ENCODE peak calls at places on chromosomes 13 and 19, in ten cellular contexts. One of them, this sample, is unnamed.

GRCh38 chr13:100633461-100633860 is 41.1 kb downstream of the TMTC4 start:
- DNase-seq in MV-4-11: no peak
- DNase-seq in left kidney: no peak
- DNase-seq in NCI-H460: no peak
- DNase-seq in AG09319: peak
- DNase-seq in pancreas: no peak
- DNase-seq in T-cell: no peak
- DNase-seq in cardiac fibroblast: peak
- DNase-seq in activated CD8-positive, alpha-beta T cell treated with anti-CD3 and anti-CD28 coated beads, Interleukin-2, amount 10 ng/mL, durations not matched to agents 7 days and 5 days: no peak
- DNase-seq in fibroblast of the conjunctiva: peak
- DNase-seq in this sample: no peak

GRCh38 chr13:108595416-108596257 is 33.8 kb upstream of the MYO16 start:
- DNase-seq in MV-4-11: no peak
- DNase-seq in left kidney: peak
- DNase-seq in NCI-H460: no peak
- DNase-seq in AG09319: no peak
- DNase-seq in pancreas: no peak
- DNase-seq in T-cell: no peak
- DNase-seq in cardiac fibroblast: no peak
- DNase-seq in activated CD8-positive, alpha-beta T cell treated with anti-CD3 and anti-CD28 coated beads, Interleukin-2, amount 10 ng/mL, durations not matched to agents 7 days and 5 days: no peak
- DNase-seq in fibroblast of the conjunctiva: no peak
- DNase-seq in this sample: no peak

GRCh38 chr19:4456566-4456842 is 1.1 kb downstream of the UBXN6 start:
- DNase-seq in MV-4-11: peak
- DNase-seq in left kidney: peak
- DNase-seq in NCI-H460: no peak
- DNase-seq in AG09319: no peak
- DNase-seq in pancreas: peak
- DNase-seq in T-cell: no peak
- DNase-seq in cardiac fibroblast: peak
- DNase-seq in activated CD8-positive, alpha-beta T cell treated with anti-CD3 and anti-CD28 coated beads, Interleukin-2, amount 10 ng/mL, durations not matched to agents 7 days and 5 days: no peak
- DNase-seq in fibroblast of the conjunctiva: peak
- DNase-seq in this sample: peak

GRCh38 chr19:5679289-5680082 is 830 bp downstream of the MICOS13 start:
- DNase-seq in MV-4-11: no peak
- DNase-seq in left kidney: no peak
- DNase-seq in NCI-H460: no peak
- DNase-seq in AG09319: no peak
- DNase-seq in pancreas: peak
- DNase-seq in T-cell: no peak
- DNase-seq in cardiac fibroblast: no peak
- DNase-seq in activated CD8-positive, alpha-beta T cell treated with anti-CD3 and anti-CD28 coated beads, Interleukin-2, amount 10 ng/mL, durations not matched to agents 7 days and 5 days: no peak
- DNase-seq in fibroblast of the conjunctiva: no peak
- DNase-seq in this sample: no peak

GRCh38 chr19:46378268-46378667 is 31.4 kb downstream of the PPP5C start:
- DNase-seq in MV-4-11: no peak
- DNase-seq in left kidney: no peak
- DNase-seq in NCI-H460: no peak
- DNase-seq in AG09319: peak
- DNase-seq in pancreas: no peak
- DNase-seq in T-cell: no peak
- DNase-seq in cardiac fibroblast: peak
- DNase-seq in activated CD8-positive, alpha-beta T cell treated with anti-CD3 and anti-CD28 coated beads, Interleukin-2, amount 10 ng/mL, durations not matched to agents 7 days and 5 days: no peak
- DNase-seq in fibroblast of the conjunctiva: peak
- DNase-seq in this sample: no peak

GRCh38 chr13:112974125-112974524 is 5.1 kb downstream of the MCF2L start:
- DNase-seq in MV-4-11: no peak
- DNase-seq in left kidney: no peak
- DNase-seq in NCI-H460: no peak
- DNase-seq in AG09319: no peak
- DNase-seq in pancreas: no peak
- DNase-seq in T-cell: no peak
- DNase-seq in cardiac fibroblast: no peak
- DNase-seq in activated CD8-positive, alpha-beta T cell treated with anti-CD3 and anti-CD28 coated beads, Interleukin-2, amount 10 ng/mL, durations not matched to agents 7 days and 5 days: no peak
- DNase-seq in fibroblast of the conjunctiva: no peak
- DNase-seq in this sample: no peak

GRCh38 chr19:46733693-46734240 is 12.1 kb upstream of the FKRP start:
- DNase-seq in MV-4-11: peak
- DNase-seq in left kidney: no peak
- DNase-seq in NCI-H460: no peak
- DNase-seq in AG09319: no peak
- DNase-seq in pancreas: peak
- DNase-seq in T-cell: no peak
- DNase-seq in cardiac fibroblast: no peak
- DNase-seq in activated CD8-positive, alpha-beta T cell treated with anti-CD3 and anti-CD28 coated beads, Interleukin-2, amount 10 ng/mL, durations not matched to agents 7 days and 5 days: no peak
- DNase-seq in fibroblast of the conjunctiva: no peak
- DNase-seq in this sample: no peak

GRCh38 chr13:97953376-97953970 is at the start of gene IPO5:
- DNase-seq in MV-4-11: no peak
- DNase-seq in left kidney: no peak
- DNase-seq in NCI-H460: no peak
- DNase-seq in AG09319: no peak
- DNase-seq in pancreas: no peak
- DNase-seq in T-cell: no peak
- DNase-seq in cardiac fibroblast: no peak
- DNase-seq in activated CD8-positive, alpha-beta T cell treated with anti-CD3 and anti-CD28 coated beads, Interleukin-2, amount 10 ng/mL, durations not matched to agents 7 days and 5 days: no peak
- DNase-seq in fibroblast of the conjunctiva: no peak
- DNase-seq in this sample: no peak

GRCh38 chr13:112134150-112135075 is 67.5 kb downstream of the SOX1 start:
- DNase-seq in MV-4-11: no peak
- DNase-seq in left kidney: no peak
- DNase-seq in NCI-H460: no peak
- DNase-seq in AG09319: no peak
- DNase-seq in pancreas: no peak
- DNase-seq in T-cell: no peak
- DNase-seq in cardiac fibroblast: no peak
- DNase-seq in activated CD8-positive, alpha-beta T cell treated with anti-CD3 and anti-CD28 coated beads, Interleukin-2, amount 10 ng/mL, durations not matched to agents 7 days and 5 days: no peak
- DNase-seq in fibroblast of the conjunctiva: no peak
- DNase-seq in this sample: no peak

GRCh38 chr19:33470686-33471085 is 50.9 kb downstream of the PEPD start:
- DNase-seq in MV-4-11: no peak
- DNase-seq in left kidney: no peak
- DNase-seq in NCI-H460: no peak
- DNase-seq in AG09319: no peak
- DNase-seq in pancreas: no peak
- DNase-seq in T-cell: no peak
- DNase-seq in cardiac fibroblast: no peak
- DNase-seq in activated CD8-positive, alpha-beta T cell treated with anti-CD3 and anti-CD28 coated beads, Interleukin-2, amount 10 ng/mL, durations not matched to agents 7 days and 5 days: no peak
- DNase-seq in fibroblast of the conjunctiva: no peak
- DNase-seq in this sample: no peak

GRCh38 chr19:4639531-4640246 is 373 bp downstream of the TNFAIP8L1 start:
- DNase-seq in MV-4-11: no peak
- DNase-seq in left kidney: peak
- DNase-seq in NCI-H460: no peak
- DNase-seq in AG09319: no peak
- DNase-seq in pancreas: peak
- DNase-seq in T-cell: no peak
- DNase-seq in cardiac fibroblast: peak
- DNase-seq in activated CD8-positive, alpha-beta T cell treated with anti-CD3 and anti-CD28 coated beads, Interleukin-2, amount 10 ng/mL, durations not matched to agents 7 days and 5 days: no peak
- DNase-seq in fibroblast of the conjunctiva: no peak
- DNase-seq in this sample: no peak

GRCh38 chr13:37995052-37995451 is 125.5 kb upstream of the TRPC4 start:
- DNase-seq in MV-4-11: no peak
- DNase-seq in left kidney: peak
- DNase-seq in NCI-H460: no peak
- DNase-seq in AG09319: no peak
- DNase-seq in pancreas: no peak
- DNase-seq in T-cell: no peak
- DNase-seq in cardiac fibroblast: peak
- DNase-seq in activated CD8-positive, alpha-beta T cell treated with anti-CD3 and anti-CD28 coated beads, Interleukin-2, amount 10 ng/mL, durations not matched to agents 7 days and 5 days: no peak
- DNase-seq in fibroblast of the conjunctiva: no peak
- DNase-seq in this sample: no peak

GRCh38 chr13:112684041-112684440 is 5.8 kb upstream of the ATP11A start:
- DNase-seq in MV-4-11: no peak
- DNase-seq in left kidney: no peak
- DNase-seq in NCI-H460: no peak
- DNase-seq in AG09319: no peak
- DNase-seq in pancreas: no peak
- DNase-seq in T-cell: no peak
- DNase-seq in cardiac fibroblast: no peak
- DNase-seq in activated CD8-positive, alpha-beta T cell treated with anti-CD3 and anti-CD28 coated beads, Interleukin-2, amount 10 ng/mL, durations not matched to agents 7 days and 5 days: no peak
- DNase-seq in fibroblast of the conjunctiva: no peak
- DNase-seq in this sample: no peak

GRCh38 chr13:101982903-101983302 is 418.9 kb downstream of the FGF14 start:
- DNase-seq in MV-4-11: no peak
- DNase-seq in left kidney: no peak
- DNase-seq in NCI-H460: no peak
- DNase-seq in AG09319: no peak
- DNase-seq in pancreas: no peak
- DNase-seq in T-cell: no peak
- DNase-seq in cardiac fibroblast: no peak
- DNase-seq in activated CD8-positive, alpha-beta T cell treated with anti-CD3 and anti-CD28 coated beads, Interleukin-2, amount 10 ng/mL, durations not matched to agents 7 days and 5 days: no peak
- DNase-seq in fibroblast of the conjunctiva: no peak
- DNase-seq in this sample: no peak

GRCh38 chr19:18408053-18408476 is 10.6 kb upstream of the LRRC25 start:
- DNase-seq in MV-4-11: peak
- DNase-seq in left kidney: peak
- DNase-seq in NCI-H460: no peak
- DNase-seq in AG09319: no peak
- DNase-seq in pancreas: peak
- DNase-seq in T-cell: no peak
- DNase-seq in cardiac fibroblast: no peak
- DNase-seq in activated CD8-positive, alpha-beta T cell treated with anti-CD3 and anti-CD28 coated beads, Interleukin-2, amount 10 ng/mL, durations not matched to agents 7 days and 5 days: peak
- DNase-seq in fibroblast of the conjunctiva: no peak
- DNase-seq in this sample: no peak

GRCh38 chr13:20127563-20128458 is 33.0 kb downstream of the GJA3 start:
- DNase-seq in MV-4-11: peak
- DNase-seq in left kidney: peak
- DNase-seq in NCI-H460: peak
- DNase-seq in AG09319: no peak
- DNase-seq in pancreas: peak
- DNase-seq in T-cell: no peak
- DNase-seq in cardiac fibroblast: peak
- DNase-seq in activated CD8-positive, alpha-beta T cell treated with anti-CD3 and anti-CD28 coated beads, Interleukin-2, amount 10 ng/mL, durations not matched to agents 7 days and 5 days: peak
- DNase-seq in fibroblast of the conjunctiva: peak
- DNase-seq in this sample: no peak

GRCh38 chr13:76687467-76687866 is 198.7 kb downstream of the KCTD12 start:
- DNase-seq in MV-4-11: peak
- DNase-seq in left kidney: no peak
- DNase-seq in NCI-H460: no peak
- DNase-seq in AG09319: no peak
- DNase-seq in pancreas: no peak
- DNase-seq in T-cell: no peak
- DNase-seq in cardiac fibroblast: no peak
- DNase-seq in activated CD8-positive, alpha-beta T cell treated with anti-CD3 and anti-CD28 coated beads, Interleukin-2, amount 10 ng/mL, durations not matched to agents 7 days and 5 days: no peak
- DNase-seq in fibroblast of the conjunctiva: no peak
- DNase-seq in this sample: no peak

GRCh38 chr13:32323912-32324311 is 8.6 kb downstream of the BRCA2 start:
- DNase-seq in MV-4-11: no peak
- DNase-seq in left kidney: no peak
- DNase-seq in NCI-H460: no peak
- DNase-seq in AG09319: peak
- DNase-seq in pancreas: no peak
- DNase-seq in T-cell: no peak
- DNase-seq in cardiac fibroblast: peak
- DNase-seq in activated CD8-positive, alpha-beta T cell treated with anti-CD3 and anti-CD28 coated beads, Interleukin-2, amount 10 ng/mL, durations not matched to agents 7 days and 5 days: no peak
- DNase-seq in fibroblast of the conjunctiva: peak
- DNase-seq in this sample: no peak

GRCh38 chr19:1181606-1182005 is 7.5 kb upstream of the SBNO2 start:
- DNase-seq in MV-4-11: no peak
- DNase-seq in left kidney: no peak
- DNase-seq in NCI-H460: no peak
- DNase-seq in AG09319: no peak
- DNase-seq in pancreas: peak
- DNase-seq in T-cell: no peak
- DNase-seq in cardiac fibroblast: no peak
- DNase-seq in activated CD8-positive, alpha-beta T cell treated with anti-CD3 and anti-CD28 coated beads, Interleukin-2, amount 10 ng/mL, durations not matched to agents 7 days and 5 days: no peak
- DNase-seq in fibroblast of the conjunctiva: no peak
- DNase-seq in this sample: no peak

GRCh38 chr13:41224113-41225110 is 30.0 kb upstream of the KBTBD7 start:
- DNase-seq in MV-4-11: no peak
- DNase-seq in left kidney: no peak
- DNase-seq in NCI-H460: no peak
- DNase-seq in AG09319: no peak
- DNase-seq in pancreas: no peak
- DNase-seq in T-cell: no peak
- DNase-seq in cardiac fibroblast: peak
- DNase-seq in activated CD8-positive, alpha-beta T cell treated with anti-CD3 and anti-CD28 coated beads, Interleukin-2, amount 10 ng/mL, durations not matched to agents 7 days and 5 days: no peak
- DNase-seq in fibroblast of the conjunctiva: peak
- DNase-seq in this sample: no peak

GRCh38 chr19:38856813-38857212 is 7.0 kb upstream of the HNRNPL start:
- DNase-seq in MV-4-11: no peak
- DNase-seq in left kidney: no peak
- DNase-seq in NCI-H460: no peak
- DNase-seq in AG09319: no peak
- DNase-seq in pancreas: no peak
- DNase-seq in T-cell: no peak
- DNase-seq in cardiac fibroblast: no peak
- DNase-seq in activated CD8-positive, alpha-beta T cell treated with anti-CD3 and anti-CD28 coated beads, Interleukin-2, amount 10 ng/mL, durations not matched to agents 7 days and 5 days: no peak
- DNase-seq in fibroblast of the conjunctiva: no peak
- DNase-seq in this sample: no peak

GRCh38 chr19:51364200-51365106 is 1.7 kb downstream of the ETFB start:
- DNase-seq in MV-4-11: peak
- DNase-seq in left kidney: no peak
- DNase-seq in NCI-H460: peak
- DNase-seq in AG09319: no peak
- DNase-seq in pancreas: no peak
- DNase-seq in T-cell: no peak
- DNase-seq in cardiac fibroblast: peak
- DNase-seq in activated CD8-positive, alpha-beta T cell treated with anti-CD3 and anti-CD28 coated beads, Interleukin-2, amount 10 ng/mL, durations not matched to agents 7 days and 5 days: no peak
- DNase-seq in fibroblast of the conjunctiva: no peak
- DNase-seq in this sample: no peak

GRCh38 chr13:33686772-33687480 is 131.0 kb upstream of the RFC3 start:
- DNase-seq in MV-4-11: no peak
- DNase-seq in left kidney: no peak
- DNase-seq in NCI-H460: no peak
- DNase-seq in AG09319: no peak
- DNase-seq in pancreas: no peak
- DNase-seq in T-cell: no peak
- DNase-seq in cardiac fibroblast: peak
- DNase-seq in activated CD8-positive, alpha-beta T cell treated with anti-CD3 and anti-CD28 coated beads, Interleukin-2, amount 10 ng/mL, durations not matched to agents 7 days and 5 days: no peak
- DNase-seq in fibroblast of the conjunctiva: no peak
- DNase-seq in this sample: peak

GRCh38 chr19:29811125-29812079 is at the start of gene CCNE1:
- DNase-seq in MV-4-11: peak
- DNase-seq in left kidney: peak
- DNase-seq in NCI-H460: peak
- DNase-seq in AG09319: peak
- DNase-seq in pancreas: peak
- DNase-seq in T-cell: peak
- DNase-seq in cardiac fibroblast: peak
- DNase-seq in activated CD8-positive, alpha-beta T cell treated with anti-CD3 and anti-CD28 coated beads, Interleukin-2, amount 10 ng/mL, durations not matched to agents 7 days and 5 days: peak
- DNase-seq in fibroblast of the conjunctiva: peak
- DNase-seq in this sample: no peak

GRCh38 chr13:34926513-34926912 is 15.6 kb upstream of the NBEA start:
- DNase-seq in MV-4-11: no peak
- DNase-seq in left kidney: peak
- DNase-seq in NCI-H460: peak
- DNase-seq in AG09319: no peak
- DNase-seq in pancreas: no peak
- DNase-seq in T-cell: no peak
- DNase-seq in cardiac fibroblast: peak
- DNase-seq in activated CD8-positive, alpha-beta T cell treated with anti-CD3 and anti-CD28 coated beads, Interleukin-2, amount 10 ng/mL, durations not matched to agents 7 days and 5 days: no peak
- DNase-seq in fibroblast of the conjunctiva: peak
- DNase-seq in this sample: no peak

GRCh38 chr19:56103027-56103614 is 18.0 kb downstream of the ZNF787 start:
- DNase-seq in MV-4-11: no peak
- DNase-seq in left kidney: no peak
- DNase-seq in NCI-H460: no peak
- DNase-seq in AG09319: no peak
- DNase-seq in pancreas: no peak
- DNase-seq in T-cell: no peak
- DNase-seq in cardiac fibroblast: no peak
- DNase-seq in activated CD8-positive, alpha-beta T cell treated with anti-CD3 and anti-CD28 coated beads, Interleukin-2, amount 10 ng/mL, durations not matched to agents 7 days and 5 days: no peak
- DNase-seq in fibroblast of the conjunctiva: no peak
- DNase-seq in this sample: no peak

GRCh38 chr19:12090807-12091206 is 26.3 kb downstream of the ZNF844 start:
- DNase-seq in MV-4-11: no peak
- DNase-seq in left kidney: peak
- DNase-seq in NCI-H460: no peak
- DNase-seq in AG09319: no peak
- DNase-seq in pancreas: peak
- DNase-seq in T-cell: peak
- DNase-seq in cardiac fibroblast: peak
- DNase-seq in activated CD8-positive, alpha-beta T cell treated with anti-CD3 and anti-CD28 coated beads, Interleukin-2, amount 10 ng/mL, durations not matched to agents 7 days and 5 days: peak
- DNase-seq in fibroblast of the conjunctiva: peak
- DNase-seq in this sample: no peak

GRCh38 chr13:95494082-95494681 is 58.3 kb upstream of the CLDN10 start:
- DNase-seq in MV-4-11: peak
- DNase-seq in left kidney: peak
- DNase-seq in NCI-H460: peak
- DNase-seq in AG09319: peak
- DNase-seq in pancreas: no peak
- DNase-seq in T-cell: no peak
- DNase-seq in cardiac fibroblast: peak
- DNase-seq in activated CD8-positive, alpha-beta T cell treated with anti-CD3 and anti-CD28 coated beads, Interleukin-2, amount 10 ng/mL, durations not matched to agents 7 days and 5 days: no peak
- DNase-seq in fibroblast of the conjunctiva: peak
- DNase-seq in this sample: peak

This sample was measured in brain pericyte.